ENCODE peak calls at places on chromosomes 11 and 22, in six cellular contexts. C is coronary artery, X is HFFc6, P is K562, I is AG10803, M is HFF-Myc. H is an unnamed sample.

GRCh38 chr11:65643971-65644370 is 6.1 kb downstream of the SIPA1 start:
- DNase-seq in X (no peak), C (no peak), M (no peak), P (peak), I (no peak), H (no peak)

GRCh38 chr22:24217384-24217783 is 27.5 kb downstream of the GGT5 start:
- DNase-seq in X (no peak), M (no peak), P (no peak), I (no peak), C (no peak), H (no peak)

GRCh38 chr11:111046291-111046690 is 199.2 kb upstream of the POU2AF2 start:
- DNase-seq in M (peak), I (peak), P (no peak), C (no peak), X (no peak), H (no peak)

GRCh38 chr22:45511847-45512261 is 9.2 kb downstream of the FBLN1 start:
- DNase-seq in I (peak), P (no peak), M (peak), X (peak), C (no peak), H (no peak)

GRCh38 chr22:19375435-19375834 is 56.1 kb downstream of the HIRA start:
- DNase-seq in C (peak), P (no peak), M (no peak), I (no peak), X (no peak), H (no peak)

GRCh38 chr11:47980907-47981621 is 705 bp downstream of the PTPRJ start:
- DNase-seq in P (peak), M (no peak), X (peak), C (no peak), I (peak), H (peak)

GRCh38 chr11:111535281-111535680 is 5.2 kb upstream of the LAYN start:
- DNase-seq in I (no peak), M (no peak), P (no peak), C (no peak), X (no peak), H (no peak)

GRCh38 chr22:36330655-36331305 is 57.0 kb downstream of the MYH9 start:
- DNase-seq in C (no peak), M (peak), P (no peak), X (peak), I (peak), H (no peak)

GRCh38 chr11:128905345-128906184 is 14.4 kb downstream of the KCNJ5 start:
- DNase-seq in X (peak), M (no peak), C (no peak), I (no peak), P (peak), H (no peak)

GRCh38 chr11:78417175-78417887 is at the start of gene GAB2:
- DNase-seq in P (no peak), M (no peak), I (no peak), C (peak), X (no peak), H (no peak)

GRCh38 chr22:33659423-33659822 is 260.9 kb downstream of the LARGE1 start:
- DNase-seq in I (peak), X (no peak), P (no peak), C (no peak), M (no peak), H (no peak)

GRCh38 chr11:58575377-58576020 is at the start of gene LPXN:
- DNase-seq in I (peak), X (peak), M (no peak), C (no peak), P (no peak), H (no peak)

GRCh38 chr11:64864473-64865285 is 13.7 kb downstream of the EHD1 start:
- DNase-seq in M (no peak), I (peak), P (peak), X (peak), C (peak), H (no peak)

GRCh38 chr11:68441466-68442230 is 18.9 kb upstream of the PPP6R3 start:
- DNase-seq in I (peak), C (no peak), P (no peak), M (no peak), X (no peak), H (no peak)
- TF ChIP-seq CTCF in I (no peak), C (no peak), P (no peak), M (no peak), X (no peak), H (no peak)

DNA sequence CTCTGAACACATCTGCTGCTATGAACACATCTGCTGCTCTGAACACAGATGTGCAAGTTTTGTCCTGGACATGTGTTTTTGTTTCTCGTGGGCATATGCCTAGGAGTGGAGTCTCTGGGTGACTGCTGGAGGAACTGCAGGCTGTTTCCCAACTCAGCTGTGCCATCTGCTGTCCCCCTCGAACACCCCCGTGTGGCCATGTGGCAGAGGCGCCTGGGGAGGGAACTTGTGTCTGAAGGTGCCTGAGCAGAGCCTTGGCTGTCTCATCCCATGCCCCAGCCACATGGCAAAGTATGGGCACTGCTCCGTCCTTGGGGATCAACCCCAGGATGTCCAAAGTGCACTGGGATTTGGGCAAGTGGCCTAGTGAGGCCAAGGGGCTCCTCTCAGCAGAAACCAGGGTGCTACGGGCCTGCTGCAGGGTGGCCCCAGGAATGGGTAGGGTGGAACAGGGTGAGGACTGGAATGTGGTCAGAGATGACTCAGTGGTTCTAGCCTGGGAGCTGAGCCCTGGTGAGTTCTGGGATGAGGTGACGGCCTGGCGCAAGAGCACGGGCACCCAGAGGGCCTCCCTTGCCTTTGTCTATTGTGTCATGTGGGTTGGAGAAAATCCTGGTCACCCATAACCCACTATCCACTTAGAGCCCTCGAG is 14.7 kb downstream of the GATD1 start:
- DNase-seq in I (peak), C (peak), M (peak), P (peak), X (peak), H (no peak)
- TF ChIP-seq CTCF in I (peak), C (no peak), M (peak), P (peak), X (peak), H (peak)

DNA sequence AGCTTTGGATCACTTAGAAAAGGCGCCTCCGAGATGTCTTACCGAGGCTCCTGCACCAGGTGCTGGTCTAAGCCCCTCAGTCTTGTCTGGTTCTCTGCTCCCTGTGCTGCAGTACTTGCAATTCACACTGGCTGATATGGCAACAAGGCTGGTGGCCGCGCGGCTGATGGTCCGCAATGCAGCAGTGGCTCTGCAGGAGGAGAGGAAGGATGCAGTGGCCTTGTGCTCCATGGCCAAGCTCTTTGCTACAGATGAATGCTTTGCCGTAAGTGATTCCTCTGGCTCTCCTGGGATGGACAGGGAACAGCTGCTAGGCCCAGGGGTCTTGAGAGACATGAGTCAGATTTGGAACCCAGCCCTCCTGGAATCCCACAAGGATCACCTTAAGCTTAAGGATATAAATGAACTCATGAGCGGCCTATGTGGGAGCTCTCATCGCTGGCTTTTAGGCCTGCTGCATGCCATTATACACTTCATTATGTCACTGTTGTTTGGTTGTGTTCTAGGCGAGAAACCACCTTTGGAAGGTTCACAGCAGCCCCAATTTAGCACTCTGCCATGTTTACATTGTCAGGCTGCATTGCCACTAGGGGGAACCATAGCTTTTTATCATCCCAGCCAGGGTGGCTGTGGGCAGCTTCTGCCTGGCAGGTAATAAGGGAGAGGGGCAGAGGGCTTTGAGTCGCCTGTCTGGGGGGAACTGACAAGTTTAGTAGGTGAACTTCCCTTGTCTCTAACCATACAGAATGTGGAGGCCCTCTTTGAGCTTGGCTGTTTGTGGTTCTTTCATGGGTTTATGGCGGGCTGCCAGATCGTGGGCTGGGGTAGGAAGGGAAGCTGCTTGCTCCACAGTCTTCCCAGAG is 8.5 kb downstream of the ACAD8 start:
- DNase-seq in C (no peak), X (peak), M (no peak), P (peak), I (peak), H (no peak)
- TF ChIP-seq CTCF in C (no peak), X (peak), M (peak), P (peak), I (peak), H (peak)

GRCh38 chr11:133966924-133967598 is 10.3 kb upstream of the IGSF9B start:
- DNase-seq in C (no peak), X (no peak), M (no peak), P (peak), I (no peak), H (no peak)
- TF ChIP-seq CTCF in C (no peak), X (peak), M (peak), P (peak), I (peak), H (peak)

DNA sequence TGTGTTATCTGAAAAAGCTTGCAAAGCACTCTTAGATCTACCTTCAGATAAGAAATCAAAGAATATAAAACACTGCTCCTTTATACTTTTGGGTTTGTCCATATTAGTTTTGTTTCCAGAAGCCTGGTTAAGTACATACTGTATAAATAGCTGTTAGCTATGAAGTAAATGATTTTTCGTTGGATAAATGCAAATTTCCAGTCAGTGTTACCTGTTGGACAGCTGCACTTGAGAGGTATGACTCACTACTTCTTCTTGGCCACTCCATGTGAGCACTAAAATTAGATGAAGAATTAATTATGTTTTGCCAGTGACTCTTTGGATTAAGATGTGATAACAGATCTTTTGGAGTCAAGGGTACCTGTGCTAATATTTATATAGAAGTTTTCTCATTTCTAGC is 9.5 kb upstream of the TSG101 start:
- DNase-seq in P (no peak), M (no peak), X (no peak), C (no peak), I (no peak), H (no peak)
- TF ChIP-seq CTCF in P (no peak), M (no peak), X (no peak), C (no peak), I (no peak), H (no peak)

DNA sequence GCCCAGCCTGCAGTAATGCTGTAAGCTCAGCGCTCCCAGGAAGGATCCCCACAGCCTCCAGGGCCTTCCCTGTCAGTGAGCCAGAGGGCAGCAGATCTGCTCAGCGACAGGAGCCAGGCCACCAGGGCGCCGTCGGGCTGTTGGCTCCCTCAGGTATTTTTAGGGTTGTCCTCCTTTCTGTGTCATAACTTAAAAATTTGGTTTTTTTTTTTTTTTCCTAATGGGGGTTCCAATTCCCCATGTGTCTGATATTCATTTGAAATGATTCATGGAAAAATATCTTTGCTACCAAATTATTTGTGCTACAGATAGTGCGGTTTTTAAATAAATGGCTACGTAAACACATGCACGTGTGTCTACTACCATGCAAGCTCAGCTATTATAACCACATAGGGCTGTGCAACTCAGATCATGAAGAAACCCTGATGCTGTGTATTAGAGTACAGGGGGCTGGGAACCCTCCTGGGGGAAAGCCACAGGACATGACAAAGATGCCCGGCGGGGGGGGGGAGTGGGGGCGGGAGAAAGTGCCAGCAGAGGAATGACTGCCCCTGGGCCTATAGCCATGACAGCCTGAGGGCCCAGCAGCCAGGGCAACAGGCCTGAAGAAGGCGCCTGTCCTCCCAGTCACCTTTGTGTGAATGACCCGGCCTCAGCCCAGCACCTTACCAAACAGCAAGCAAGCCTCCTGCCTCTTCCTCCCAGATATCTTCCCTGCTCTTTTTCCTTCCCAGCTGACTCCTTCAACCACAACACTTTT is 89.3 kb downstream of the NAT10 start:
- DNase-seq in M (no peak), P (no peak), C (no peak), I (peak), X (no peak), H (no peak)
- TF ChIP-seq CTCF in M (no peak), P (no peak), C (no peak), I (peak), X (no peak), H (no peak)

DNA sequence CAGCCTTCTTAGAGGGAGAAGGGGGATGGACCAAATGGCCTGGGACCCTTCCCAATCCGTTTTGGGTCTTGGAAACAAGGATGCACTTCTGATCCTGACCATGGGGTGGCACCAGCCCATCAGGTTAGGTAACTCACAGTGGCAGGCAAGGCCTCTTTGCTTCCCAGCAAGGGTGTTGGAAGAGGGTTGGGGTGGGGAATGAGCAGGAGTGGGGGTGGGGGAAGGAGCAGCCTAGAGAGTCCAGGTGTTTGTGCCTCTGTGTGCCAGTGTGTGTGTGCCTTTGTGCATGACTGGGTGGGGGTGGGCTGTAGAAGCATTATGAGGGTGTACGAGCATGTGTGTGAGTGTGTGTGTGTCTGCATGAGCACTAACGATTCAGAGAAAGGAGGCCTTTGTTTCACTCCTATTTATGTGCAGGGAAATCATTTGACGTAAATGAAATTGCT is 213.1 kb downstream of the INSC start:
- DNase-seq in I (peak), P (peak), C (no peak), X (no peak), M (no peak), H (peak)
- TF ChIP-seq CTCF in I (peak), P (peak), C (peak), X (peak), M (no peak), H (peak)

DNA sequence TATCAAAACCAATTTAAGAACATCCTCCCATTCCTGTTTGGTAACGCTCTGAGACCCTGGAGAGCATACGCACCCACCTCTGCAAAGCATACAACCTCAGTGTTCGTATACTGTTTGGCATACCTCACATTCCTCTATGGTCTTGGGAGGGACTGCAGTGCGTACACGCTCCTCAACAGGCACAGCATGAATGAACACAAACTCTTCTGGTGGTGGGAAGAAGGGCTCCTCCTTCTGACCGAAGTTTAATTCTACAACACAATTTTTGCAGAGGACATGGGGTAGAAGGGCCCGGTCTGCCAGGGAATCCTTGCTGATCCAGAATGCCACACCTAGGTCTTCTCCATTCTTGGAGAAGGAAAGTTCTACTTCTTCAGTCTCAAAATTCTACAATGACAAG is 5.3 kb downstream of the HNRNPUL2 start:
- DNase-seq in C (no peak), P (no peak), X (no peak), I (peak), M (no peak), H (no peak)
- TF ChIP-seq CTCF in C (no peak), P (peak), X (peak), I (peak), M (peak), H (peak)

DNA sequence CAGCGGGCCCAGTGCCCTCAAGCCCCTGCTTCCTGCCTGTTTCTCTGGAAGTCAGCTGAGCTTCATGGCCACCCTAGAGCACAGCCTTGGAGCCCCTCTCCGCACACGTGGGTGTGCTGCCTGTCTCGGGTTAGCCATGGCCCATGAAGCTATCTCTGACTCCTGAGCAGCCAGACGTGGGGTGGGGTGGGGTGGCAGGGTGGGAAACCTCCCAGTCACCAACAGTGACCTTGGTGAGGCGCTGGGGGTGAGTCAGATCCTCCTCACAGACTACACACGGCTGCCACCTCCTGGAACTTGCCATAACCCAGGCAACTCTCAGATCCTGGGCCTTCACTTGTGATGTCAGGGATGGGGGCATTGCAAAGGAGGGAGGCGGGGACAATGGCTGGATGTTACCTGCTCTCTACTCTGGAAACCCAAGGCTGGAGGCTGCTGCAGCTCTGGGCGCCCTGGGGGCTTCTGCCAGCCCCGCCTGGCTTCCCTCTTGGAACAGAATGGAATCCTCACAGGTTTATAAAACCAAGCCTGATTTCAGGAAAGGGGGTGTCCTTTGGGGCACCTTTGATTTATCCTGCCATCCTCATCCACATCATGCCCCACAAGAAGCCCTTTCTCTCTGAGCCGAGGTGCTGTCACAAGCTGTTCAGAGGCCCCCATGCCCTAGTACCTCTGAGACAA is 88.4 kb downstream of the SNX19 start:
- DNase-seq in X (peak), P (peak), M (peak), I (peak), C (peak), H (no peak)
- TF ChIP-seq CTCF in X (peak), P (peak), M (peak), I (peak), C (peak), H (peak)

GRCh38 chr22:30423296-30423958 is 2.1 kb upstream of the MTFP1 start:
- DNase-seq in M (no peak), X (no peak), C (no peak), I (no peak), P (peak), H (peak)
- TF ChIP-seq CTCF in M (no peak), X (peak), C (no peak), I (no peak), P (no peak), H (peak)

H was measured in type B pancreatic cell.